ENCODE peak calls at places on chromosomes 12 and 14, in six cellular contexts. W is CD4-positive, CD25-positive, alpha-beta regulatory T cell; S is ovary; G is effector memory CD4-positive, alpha-beta T cell; P is A549; Q is mesenchymal stem cell. H is an unnamed sample. For H3K4me1 and H3K9me3, the result is how much of the 10 kb centered on the place peaks cover.

GRCh38 chr14:90697577-90698206 is 118.5 kb downstream of the TTC7B start:
- DNase-seq in P (peak), G (peak), Q (peak), S (peak), W (peak), H (peak)

GRCh38 chr12:24911284-24911791 is 37.6 kb downstream of the BCAT1 start:
- DNase-seq in G (no peak), S (no peak), W (no peak), Q (peak), P (peak), H (no peak)

GRCh38 chr14:85221832-85222231 is 308.1 kb upstream of the FLRT2 start:
- DNase-seq in W (no peak), P (no peak), Q (no peak), G (no peak), S (no peak), H (no peak)

GRCh38 chr14:77503138-77503537 is 4.5 kb upstream of the ISM2 start:
- DNase-seq in G (no peak), P (no peak), S (no peak), W (no peak), Q (no peak), H (no peak)

GRCh38 chr12:49810159-49810459 is 18.1 kb downstream of the NCKAP5L start:
- DNase-seq in W (no peak), S (no peak), Q (no peak), P (no peak), G (no peak), H (no peak)

GRCh38 chr12:117240356-117240755 is 50.1 kb upstream of the FBXO21 start:
- DNase-seq in W (no peak), Q (no peak), G (no peak), S (no peak), P (no peak), H (no peak)

GRCh38 chr14:95237121-95237876 is 80.0 kb upstream of the DICER1 start:
- DNase-seq in W (no peak), G (no peak), S (no peak), Q (no peak), P (no peak), H (no peak)

GRCh38 chr12:54479421-54479820 is 6.0 kb upstream of the GTSF1 start:
- DNase-seq in W (no peak), G (no peak), P (no peak), Q (no peak), S (no peak), H (no peak)

GRCh38 chr12:12486661-12487240 is 75.9 kb downstream of the DUSP16 start:
- DNase-seq in G (no peak), S (no peak), W (no peak), P (no peak), Q (no peak), H (no peak)

GRCh38 chr14:103239751-103240150 is 94.3 kb upstream of the EIF5 start:
- DNase-seq in G (no peak), S (no peak), P (no peak), Q (no peak), W (no peak), H (no peak)

GRCh38 chr12:23810327-23810902 is 139.1 kb downstream of the SOX5 start:
- DNase-seq in S (no peak), W (no peak), Q (no peak), P (no peak), G (no peak), H (peak)

GRCh38 chr12:678747-679712 is 15.8 kb upstream of the NINJ2 start:
- DNase-seq in S (no peak), W (no peak), P (no peak), G (no peak), Q (no peak), H (no peak)

GRCh38 chr12:87924149-87924548 is 105.1 kb downstream of the C12orf50 start:
- DNase-seq in S (no peak), P (no peak), G (no peak), W (no peak), Q (no peak), H (no peak)

GRCh38 chr12:91098942-91099341 is 12.4 kb downstream of the LUM start:
- DNase-seq in P (peak), Q (peak), G (no peak), W (no peak), S (peak), H (no peak)

GRCh38 chr12:128644664-128645296 is 179.0 kb downstream of the SLC15A4 start:
- DNase-seq in P (peak), Q (no peak), G (no peak), S (no peak), W (peak), H (peak)

GRCh38 chr12:7787574-7788315 is 1.5 kb upstream of the NANOG start:
- DNase-seq in P (no peak), Q (no peak), G (no peak), W (no peak), S (no peak), H (peak)

GRCh38 chr12:27304856-27305255 is 27.8 kb upstream of the BMAL2 start:
- DNase-seq in S (no peak), P (no peak), G (no peak), W (peak), Q (no peak), H (no peak)

GRCh38 chr14:22842211-22843122 is 6.1 kb downstream of the MMP14 start:
- DNase-seq in W (no peak), S (no peak), Q (no peak), G (no peak), P (no peak), H (no peak)

GRCh38 chr12:25058619-25059018 is 109.7 kb upstream of the BCAT1 start:
- DNase-seq in P (no peak), Q (no peak), W (no peak), G (no peak), S (no peak), H (no peak)

GRCh38 chr12:107360472-107360871 is 267.1 kb upstream of the CRY1 start:
- DNase-seq in S (no peak), Q (no peak), P (no peak), G (no peak), W (no peak), H (no peak)

GRCh38 chr12:127328867-127329266 is 938.1 kb upstream of the TMEM132C start:
- DNase-seq in S (no peak), Q (no peak), P (peak), W (no peak), G (no peak), H (no peak)

GRCh38 chr12:104823985-104824441 is 134.1 kb downstream of the SLC41A2 start:
- DNase-seq in S (no peak), P (peak), G (no peak), W (no peak), Q (no peak), H (no peak)

GRCh38 chr12:16198884-16199283 is 78.6 kb downstream of the SLC15A5 start:
- DNase-seq in P (no peak), W (no peak), Q (no peak), S (no peak), G (no peak), H (no peak)

GRCh38 chr14:53655080-53655785 is 301.4 kb downstream of the BMP4 start:
- DNase-seq in Q (no peak), P (no peak), G (no peak), W (no peak), S (no peak), H (no peak)

GRCh38 chr12:126107659-126108058 is 1042.4 kb downstream of the AACS start:
- DNase-seq in G (no peak), P (no peak), Q (no peak), S (no peak), W (no peak), H (no peak)

GRCh38 chr12:117408161-117408791 is 46.9 kb upstream of the NOS1 start:
- DNase-seq in P (no peak), G (no peak), Q (no peak), S (no peak), W (no peak), H (no peak)

GRCh38 chr14:30264161-30264560 is 294.8 kb upstream of the G2E3 start:
- DNase-seq in W (no peak), P (no peak), S (no peak), G (no peak), Q (no peak), H (no peak)

GRCh38 chr12:64256166-64256800 is 34.2 kb upstream of the KICS2 start:
- DNase-seq in G (no peak), Q (peak), S (no peak), P (peak), W (peak), H (peak)

GRCh38 chr14:103713304-103714062 is 1.8 kb downstream of the XRCC3 start:
- DNase-seq in S (no peak), P (no peak), G (no peak), Q (no peak), W (no peak), H (no peak)

GRCh38 chr12:18283776-18284175 is 22.5 kb downstream of the PIK3C2G start:
- DNase-seq in Q (no peak), P (no peak), G (no peak), W (no peak), S (no peak), H (no peak)

GRCh38 chr12:84730561-84731162 is 181.9 kb downstream of the SLC6A15 start:
- DNase-seq in W (no peak), P (no peak), G (no peak), Q (no peak), S (no peak), H (peak)

GRCh38 chr12:27780612-27781408 is 774 bp upstream of the MANSC4 start:
- DNase-seq in P (peak), W (peak), G (no peak), S (peak), Q (peak), H (peak)

GRCh38 chr14:100407376-100408102 is 84.4 kb downstream of the SLC25A47 start:
- DNase-seq in G (no peak), P (no peak), W (no peak), Q (no peak), S (no peak), H (no peak)

GRCh38 chr12:51245476-51246253 is 7.0 kb downstream of the DAZAP2 start:
- DNase-seq in W (no peak), S (no peak), P (no peak), G (no peak), Q (no peak), H (no peak)

GRCh38 chr12:51242896-51243295 is 4.3 kb downstream of the DAZAP2 start:
- DNase-seq in Q (no peak), P (no peak), S (no peak), G (no peak), W (no peak), H (no peak)

GRCh38 chr12:51244269-51244668 is 5.6 kb downstream of the DAZAP2 start:
- DNase-seq in G (no peak), Q (no peak), P (no peak), W (no peak), S (no peak), H (no peak)

GRCh38 chr12:51247523-51248206 is 9.0 kb downstream of the DAZAP2 start:
- DNase-seq in Q (no peak), W (no peak), S (no peak), G (no peak), P (no peak), H (no peak)

GRCh38 chr12:51246254-51246853 is 7.7 kb downstream of the DAZAP2 start:
- DNase-seq in P (no peak), S (no peak), Q (peak), W (peak), G (no peak), H (no peak)
- H3K4me3 ChIP-seq in P (no peak), S (no peak), Q (no peak), W (peak), G (peak), H (no peak)

DNA sequence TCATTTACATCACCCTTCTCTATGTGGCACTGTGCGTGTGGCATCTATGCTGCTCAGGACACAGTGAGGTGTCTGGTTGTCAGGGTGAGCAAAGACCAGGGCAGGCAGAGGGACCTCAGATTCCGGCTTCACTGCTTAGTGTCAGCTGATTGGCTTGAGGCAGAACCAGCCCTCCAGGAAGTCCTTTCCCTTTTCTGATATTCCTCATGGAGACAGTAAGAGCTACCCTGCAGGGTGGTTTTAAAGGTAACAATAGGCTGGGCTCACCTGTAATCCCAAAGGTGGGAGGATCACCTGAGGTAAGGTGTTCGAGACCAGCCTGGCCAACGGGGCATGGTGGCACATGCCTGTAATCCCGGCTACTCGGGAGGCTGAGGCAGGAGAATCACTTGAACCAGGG is 129.3 kb upstream of the AMIGO2 start:
- DNase-seq in S (no peak), W (no peak), G (no peak), Q (no peak), P (no peak), H (no peak)
- H3K4me1 ChIP-seq in S (under half), W (half or more), G (half or more), Q (under half), P (half or more), H (under half)

GRCh38 chr14:44353805-44354204 is 153.3 kb downstream of the FSCB start:
- DNase-seq in W (no peak), G (no peak), P (no peak), S (no peak), Q (no peak), H (no peak)
- H3K9me3 ChIP-seq in W (under half), G (under half), P (under half), S (under half), Q (under half), H (under half)

GRCh38 chr12:66188584-66189475 is at the start of gene IRAK3:
- DNase-seq in Q (peak), G (no peak), S (peak), W (peak), P (peak), H (no peak)
- H3K4me3 ChIP-seq in Q (peak), G (peak), S (peak), W (peak), P (peak), H (peak)

DNA sequence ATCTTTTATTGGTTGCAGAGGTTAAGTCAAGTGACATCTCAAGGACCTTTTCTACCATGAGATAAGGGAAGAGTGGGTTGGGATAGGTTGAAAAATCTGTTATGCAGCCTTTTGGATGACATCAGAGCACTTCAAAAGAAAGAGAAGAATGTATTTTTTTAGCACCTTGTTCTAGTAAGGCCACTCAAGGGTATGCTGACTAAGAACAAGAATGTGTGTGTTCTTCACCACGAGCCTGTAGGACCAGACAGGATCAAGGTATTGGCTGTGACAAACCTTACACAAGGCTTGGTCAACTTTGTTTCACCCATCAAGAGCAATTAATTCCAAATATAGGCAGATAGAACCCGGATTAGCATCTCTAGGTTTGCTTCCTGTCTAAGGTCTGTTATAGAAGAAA is 142.5 kb downstream of the SAMD4A start:
- DNase-seq in S (no peak), P (no peak), G (no peak), W (peak), Q (no peak), H (no peak)
- H3K4me1 ChIP-seq in S (under half), P (under half), G (under half), W (under half), Q (under half), H (under half)